ENCODE peak calls at places on chromosome 4, in six cellular contexts. K, T, A, D, E and N are unnamed samples.

GRCh38 chr4:134024251-134024650 is 177.3 kb downstream of the PABPC4L start:
- DNase-seq in A (peak), T (no peak), D (peak), K (no peak), E (no peak), N (peak)

GRCh38 chr4:8475751-8476575 is 35.4 kb downstream of the TRMT44 start:
- DNase-seq in A (no peak), K (no peak), D (no peak), E (no peak), T (no peak), N (no peak)

GRCh38 chr4:156764145-156764544 is 207.5 kb downstream of the PDGFC start:
- DNase-seq in E (no peak), D (no peak), T (no peak), A (no peak), K (no peak), N (no peak)

GRCh38 chr4:15149842-15150592 is 147.7 kb downstream of the CPEB2 start:
- DNase-seq in T (peak), K (no peak), D (peak), A (no peak), E (no peak), N (no peak)

GRCh38 chr4:4869380-4869723 is 9.9 kb downstream of the MSX1 start:
- DNase-seq in T (no peak), K (no peak), D (no peak), A (no peak), E (no peak), N (no peak)

GRCh38 chr4:174490356-174490969 is 31.8 kb downstream of the HPGD start:
- DNase-seq in K (no peak), D (no peak), T (no peak), A (no peak), E (no peak), N (no peak)

GRCh38 chr4:22474636-22475310 is 41.1 kb downstream of the ADGRA3 start:
- DNase-seq in T (no peak), A (no peak), D (no peak), E (no peak), K (no peak), N (no peak)

GRCh38 chr4:159177265-159178146 is 74.6 kb downstream of the RAPGEF2 start:
- DNase-seq in A (no peak), K (no peak), T (no peak), E (no peak), D (no peak), N (no peak)

GRCh38 chr4:158821228-158822009 is 52.6 kb downstream of the FNIP2 start:
- DNase-seq in E (no peak), T (no peak), D (no peak), A (no peak), K (no peak), N (no peak)

GRCh38 chr4:58514299-58514698 is 1404.1 kb upstream of the IGFBP7 start:
- DNase-seq in T (no peak), D (no peak), E (no peak), A (no peak), K (no peak), N (peak)

GRCh38 chr4:182448281-182449151 is 205.3 kb downstream of the TENM3 start:
- DNase-seq in E (peak), K (peak), T (peak), D (peak), A (peak), N (peak)

GRCh38 chr4:172978848-172979247 is 189.8 kb upstream of the GALNT7 start:
- DNase-seq in A (no peak), E (no peak), K (no peak), D (no peak), T (no peak), N (no peak)

GRCh38 chr4:5618051-5619010 is 90.0 kb downstream of the EVC2 start:
- DNase-seq in A (no peak), T (no peak), K (no peak), D (no peak), E (no peak), N (no peak)

GRCh38 chr4:1412376-1413220 is 6.4 kb upstream of the NKX1-1 start:
- DNase-seq in T (no peak), D (no peak), A (no peak), E (no peak), K (no peak), N (no peak)

GRCh38 chr4:174631901-174632758 is 109.8 kb upstream of the HPGD start:
- DNase-seq in A (peak), D (peak), K (peak), E (no peak), T (no peak), N (peak)

GRCh38 chr4:124931050-124931449 is 218.5 kb upstream of the ANKRD50 start:
- DNase-seq in T (no peak), E (no peak), K (no peak), A (no peak), D (peak), N (no peak)

GRCh38 chr4:95188701-95189401 is 359.9 kb downstream of the UNC5C start:
- DNase-seq in K (no peak), E (no peak), A (no peak), D (no peak), T (no peak), N (no peak)

GRCh38 chr4:2592572-2592971 is 56.1 kb downstream of the FAM193A start:
- DNase-seq in E (no peak), A (no peak), D (no peak), K (no peak), T (no peak), N (no peak)

GRCh38 chr4:4820264-4820663 is 39.2 kb upstream of the MSX1 start:
- DNase-seq in E (no peak), A (no peak), K (no peak), D (no peak), T (peak), N (no peak)

GRCh38 chr4:56666279-56666678 is 14.8 kb downstream of the HOPX start:
- DNase-seq in T (no peak), E (no peak), A (no peak), K (no peak), D (no peak), N (no peak)

GRCh38 chr4:156596026-156596425 is 375.6 kb downstream of the PDGFC start:
- DNase-seq in K (no peak), E (no peak), T (no peak), D (no peak), A (no peak), N (peak)

GRCh38 chr4:1170805-1171305 is 1.5 kb downstream of the SPON2 start:
- DNase-seq in D (no peak), E (no peak), A (no peak), K (no peak), T (no peak), N (no peak)

GRCh38 chr4:152996101-152996500 is 60.0 kb downstream of the FHDC1 start:
- DNase-seq in A (no peak), E (no peak), T (no peak), D (no peak), K (no peak), N (no peak)